ENCODE peak calls at places on chromosome 16, in four cellular contexts. P is uterus; O is cardiac muscle cell; S is CD4-positive, CD25-positive, alpha-beta regulatory T cell. I is an unnamed sample.

GRCh38 chr16:81526935-81527334 is 82.3 kb downstream of the CMIP start:
- DNase-seq in O (peak; percentile 76), S (no peak), P (no peak), I (peak; percentile 38)

GRCh38 chr16:79037429-79038373 is 562.8 kb downstream of the MAF start:
- DNase-seq in P (no peak), S (no peak), O (no peak), I (no peak)

GRCh38 chr16:78523212-78523995 is 423.9 kb downstream of the WWOX start:
- DNase-seq in O (no peak), P (no peak), S (no peak), I (no peak)

GRCh38 chr16:66199189-66199588 is 167.3 kb upstream of the CDH5 start:
- DNase-seq in P (no peak), S (no peak), O (peak; percentile 85), I (no peak)

GRCh38 chr16:88951989-88952388 is 25.0 kb downstream of the CBFA2T3 start:
- DNase-seq in S (no peak), O (peak; percentile 21), P (no peak), I (no peak)

GRCh38 chr16:12239953-12240485 is 263.5 kb downstream of the SNX29 start:
- DNase-seq in P (no peak), O (peak; percentile 64), S (no peak), I (no peak)

GRCh38 chr16:68367034-68367433 is 56.2 kb downstream of the PRMT7 start:
- DNase-seq in P (no peak), O (peak; percentile 48), S (peak; percentile 67), I (peak; percentile 82)

GRCh38 chr16:82033006-82033405 is 2.0 kb upstream of the HSD17B2 start:
- DNase-seq in S (no peak), P (no peak), O (no peak), I (no peak)

GRCh38 chr16:88453621-88454314 is 688 bp downstream of the ZFPM1 start:
- DNase-seq in O (no peak), P (no peak), S (peak; percentile 28), I (no peak)

GRCh38 chr16:11094838-11095565 is 150.6 kb downstream of the CLEC16A start:
- DNase-seq in S (peak; percentile 61), P (no peak), O (no peak), I (no peak)

GRCh38 chr16:7835032-7835431 is 502.4 kb downstream of the RBFOX1 start:
- DNase-seq in S (no peak), O (no peak), P (no peak), I (no peak)

GRCh38 chr16:46857261-46857962 is 26.4 kb upstream of the C16orf87 start:
- DNase-seq in O (peak; percentile 50), S (peak; percentile 42), P (no peak), I (peak; percentile 23)

GRCh38 chr16:72311426-72311825 is 139.5 kb upstream of the PMFBP1 start:
- DNase-seq in O (peak; percentile 35), S (no peak), P (no peak), I (no peak)

GRCh38 chr16:3158014-3158497 is 23.2 kb downstream of the ZNF213 start:
- DNase-seq in S (no peak), P (no peak), O (peak; percentile 25), I (no peak)

GRCh38 chr16:1615761-1616160 is 3.6 kb downstream of the CRAMP1 start:
- DNase-seq in P (no peak), O (no peak), S (no peak), I (no peak)

GRCh38 chr16:14373406-14373805 is 256.7 kb downstream of the PARN start:
- DNase-seq in S (no peak), O (no peak), P (no peak), I (no peak)

GRCh38 chr16:4347010-4347409 is 4.1 kb downstream of the PAM16 start:
- DNase-seq in S (no peak), P (no peak), O (peak; percentile 80), I (no peak)

GRCh38 chr16:72174726-72175125 is 2.8 kb upstream of the PMFBP1 start:
- DNase-seq in O (no peak), S (no peak), P (no peak), I (no peak)

GRCh38 chr16:1338119-1338730 is 4.8 kb downstream of the BAIAP3 start:
- DNase-seq in S (no peak), O (no peak), P (no peak), I (no peak)

GRCh38 chr16:52552643-52553042 is 5.7 kb upstream of the TOX3 start:
- DNase-seq in O (no peak), S (no peak), P (no peak), I (no peak)

GRCh38 chr16:75379911-75380847 is 53.1 kb downstream of the CFDP1 start:
- DNase-seq in O (no peak), P (no peak), S (peak; percentile 89), I (no peak)

GRCh38 chr16:66580605-66581209 is 1.4 kb downstream of the CMTM2 start:
- DNase-seq in S (no peak), P (no peak), O (peak; percentile 69), I (no peak)

GRCh38 chr16:68286153-68287074 is 22.1 kb downstream of the SLC7A6 start:
- DNase-seq in P (no peak), S (peak; percentile 85), O (no peak), I (no peak)

GRCh38 chr16:13742929-13743328 is 177.0 kb upstream of the ERCC4 start:
- DNase-seq in S (no peak), O (no peak), P (no peak), I (no peak)

GRCh38 chr16:80894091-80894490 is 89.7 kb upstream of the CDYL2 start:
- DNase-seq in O (peak; percentile 63), P (no peak), S (no peak), I (no peak)

GRCh38 chr16:67666032-67666537 is 465 bp downstream of the ENKD1 start:
- DNase-seq in O (peak; percentile 54), S (no peak), P (peak; percentile 51), I (no peak)

GRCh38 chr16:63617990-63618763 is 1503.7 kb downstream of the CDH11 start:
- DNase-seq in O (peak; percentile 29), S (no peak), P (no peak), I (peak; percentile 65)

GRCh38 chr16:31219154-31219741 is 2.3 kb upstream of the PYDC1 start:
- DNase-seq in S (no peak), P (no peak), O (no peak), I (no peak)

GRCh38 chr16:75317101-75317522 is 65.7 kb upstream of the BCAR1 start:
- DNase-seq in S (no peak), P (peak; percentile 53), O (peak; percentile 88), I (peak; percentile 64)

GRCh38 chr16:73404001-73404400 is 356.1 kb upstream of the ZFHX3 start:
- DNase-seq in P (no peak), O (no peak), S (no peak), I (no peak)

GRCh38 chr16:51262428-51262827 is 111.4 kb upstream of the SALL1 start:
- DNase-seq in P (no peak), O (no peak), S (no peak), I (no peak)
- H3K4me1 ChIP-seq in P (no peaks in the 10 kb centered on the region), O (no peaks in the 10 kb centered on the region), S (no peaks in the 10 kb centered on the region), I (no peaks in the 10 kb centered on the region)

GRCh38 chr16:20401066-20401465 is 3.5 kb downstream of the PDILT start:
- DNase-seq in S (no peak), P (no peak), O (no peak), I (no peak)

GRCh38 chr16:20402651-20403050 is 1.9 kb downstream of the PDILT start:
- DNase-seq in O (no peak), S (no peak), P (no peak), I (no peak)

GRCh38 chr16:20398603-20399002 is 5.9 kb downstream of the PDILT start:
- DNase-seq in S (no peak), P (no peak), O (no peak), I (no peak)

GRCh38 chr16:20399185-20399584 is 5.4 kb downstream of the PDILT start:
- DNase-seq in P (no peak), O (no peak), S (no peak), I (no peak)

GRCh38 chr16:20401475-20402016 is 3.0 kb downstream of the PDILT start:
- DNase-seq in O (no peak), P (no peak), S (no peak), I (no peak)
- H3K27ac ChIP-seq in O (no peak overlapping the region), P (no peak overlapping the region), S (no peak overlapping the region), I (no peak overlapping the region)

GRCh38 chr16:49580751-49581303 is 207.2 kb downstream of the C16orf78 start:
- DNase-seq in O (no peak), P (no peak), S (no peak), I (no peak)
- H3K4me3 ChIP-seq in O (no peak overlapping the region), P (no peak overlapping the region), S (no peak overlapping the region), I (no peak overlapping the region)

DNA sequence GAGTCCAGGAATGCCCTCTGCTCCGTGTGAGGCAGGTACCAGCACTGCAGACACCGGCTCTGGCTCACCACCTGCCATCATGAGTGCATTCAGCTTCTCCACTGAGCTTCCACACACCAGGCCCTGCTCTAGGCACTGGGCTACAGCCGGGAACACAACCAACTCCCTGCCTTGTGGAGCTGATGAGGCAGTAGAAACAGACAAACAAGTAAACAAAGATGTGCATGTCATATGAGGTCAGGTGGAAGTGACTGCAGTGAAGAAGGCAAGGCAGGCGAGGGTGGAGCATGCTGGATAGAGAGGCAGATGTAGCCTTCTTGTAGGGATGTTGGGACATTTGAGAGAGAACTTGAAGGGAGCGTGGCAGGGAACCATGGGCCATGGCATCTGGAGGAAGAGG is 5.0 kb downstream of the NLRC5 start:
- DNase-seq in O (no peak), P (peak; percentile 10), S (no peak), I (no peak)
- H3K4me1 ChIP-seq in O (no peaks in the 10 kb centered on the region), P (no peaks in the 10 kb centered on the region), S (peaks cover 93% of the 10 kb centered on the region), I (peaks cover 12% of the 10 kb centered on the region)

GRCh38 chr16:84794626-84795025 is 25.2 kb upstream of the CRISPLD2 start:
- DNase-seq in O (no peak), S (no peak), P (no peak), I (peak; percentile 34)
- H3K27ac ChIP-seq in O (no peak overlapping the region), S (no peak overlapping the region), P (peak overlapping the region; percentile 80), I (peak overlapping the region; percentile 52)

I was measured in testis.